ENCODE peak calls at places on chromosomes 2 and 18, in eight cellular contexts. N is hypothalamus, D is RPMI8226, Y is NCI-H2227 treated with DMSO at 0.1 percent for 48 hours, X is nephron progenitor cell, W is cardiac fibroblast, M is T follicular helper cell, T is hippocampal formation. O is an unnamed sample.

GRCh38 chr2:143481728-143482127 is 352.5 kb downstream of the ARHGAP15 start:
- DNase-seq in N (no peak), D (no peak), Y (peak), X (no peak), W (no peak), M (no peak), T (no peak), O (no peak)

GRCh38 chr2:24768601-24769000 is 24.6 kb downstream of the PTRHD1 start:
- DNase-seq in N (no peak), D (no peak), Y (no peak), X (no peak), W (no peak), M (no peak), T (no peak), O (no peak)

GRCh38 chr2:72863046-72863445 is 24.2 kb upstream of the SPR start:
- DNase-seq in N (no peak), D (no peak), Y (no peak), X (no peak), W (no peak), M (no peak), T (no peak), O (no peak)

GRCh38 chr2:205748660-205749059 is 66.4 kb downstream of the NRP2 start:
- DNase-seq in N (no peak), D (no peak), Y (no peak), X (no peak), W (no peak), M (no peak), T (no peak), O (peak)

GRCh38 chr2:11687736-11688135 is 17.7 kb upstream of the NTSR2 start:
- DNase-seq in N (no peak), D (no peak), Y (no peak), X (no peak), W (no peak), M (no peak), T (no peak), O (no peak)

GRCh38 chr2:160142472-160142871 is 57.6 kb downstream of the ITGB6 start:
- DNase-seq in N (no peak), D (no peak), Y (no peak), X (no peak), W (no peak), M (no peak), T (no peak), O (peak)

GRCh38 chr18:38427234-38427633 is 861.6 kb upstream of the CELF4 start:
- DNase-seq in N (peak), D (peak), Y (no peak), X (no peak), W (no peak), M (no peak), T (peak), O (no peak)

GRCh38 chr2:26838121-26838906 is 9.6 kb upstream of the DPYSL5 start:
- DNase-seq in N (no peak), D (peak), Y (no peak), X (no peak), W (peak), M (no peak), T (no peak), O (peak)

GRCh38 chr2:17646096-17646554 is 105.6 kb downstream of the VSNL1 start:
- DNase-seq in N (no peak), D (peak), Y (peak), X (peak), W (peak), M (no peak), T (peak), O (peak)

O was measured in astrocyte of the hippocampus.